ENCODE peak calls at places on chromosomes 5 and 9, in six cellular contexts. One of them, this sample, is unnamed.

GRCh38 chr9:78363221-78363620 is 66.3 kb downstream of the PSAT1 start:
- DNase-seq in NCI-H1417: no peak
- DNase-seq in non-pigmented ciliary epithelial cell: no peak
- DNase-seq in posterior cingulate gyrus: no peak
- DNase-seq in lower lobe of right lung: no peak
- DNase-seq in cardiac fibroblast: peak
- DNase-seq in this sample: no peak

GRCh38 chr9:93968451-93969327 is 13.5 kb upstream of the BARX1 start:
- DNase-seq in NCI-H1417: no peak
- DNase-seq in non-pigmented ciliary epithelial cell: no peak
- DNase-seq in posterior cingulate gyrus: no peak
- DNase-seq in lower lobe of right lung: no peak
- DNase-seq in cardiac fibroblast: no peak
- DNase-seq in this sample: no peak

GRCh38 chr5:137507150-137507549 is 8.0 kb upstream of the SPOCK1 start:
- DNase-seq in NCI-H1417: no peak
- DNase-seq in non-pigmented ciliary epithelial cell: no peak
- DNase-seq in posterior cingulate gyrus: no peak
- DNase-seq in lower lobe of right lung: no peak
- DNase-seq in cardiac fibroblast: no peak
- DNase-seq in this sample: no peak

GRCh38 chr9:79254900-79255651 is 316.7 kb upstream of the TLE4 start:
- DNase-seq in NCI-H1417: no peak
- DNase-seq in non-pigmented ciliary epithelial cell: no peak
- DNase-seq in posterior cingulate gyrus: no peak
- DNase-seq in lower lobe of right lung: no peak
- DNase-seq in cardiac fibroblast: peak
- DNase-seq in this sample: no peak

GRCh38 chr9:100277166-100277979 is 75.4 kb downstream of the TEX10 start:
- DNase-seq in NCI-H1417: no peak
- DNase-seq in non-pigmented ciliary epithelial cell: peak
- DNase-seq in posterior cingulate gyrus: no peak
- DNase-seq in lower lobe of right lung: no peak
- DNase-seq in cardiac fibroblast: peak
- DNase-seq in this sample: no peak

GRCh38 chr9:34650816-34651215 is 1.2 kb upstream of the IL11RA start:
- DNase-seq in NCI-H1417: no peak
- DNase-seq in non-pigmented ciliary epithelial cell: no peak
- DNase-seq in posterior cingulate gyrus: peak
- DNase-seq in lower lobe of right lung: no peak
- DNase-seq in cardiac fibroblast: peak
- DNase-seq in this sample: peak

GRCh38 chr5:93078082-93079038 is 502.7 kb downstream of the NR2F1-AS1 start:
- DNase-seq in NCI-H1417: no peak
- DNase-seq in non-pigmented ciliary epithelial cell: peak
- DNase-seq in posterior cingulate gyrus: peak
- DNase-seq in lower lobe of right lung: no peak
- DNase-seq in cardiac fibroblast: peak
- DNase-seq in this sample: no peak

GRCh38 chr9:102985162-102985900 is 9.8 kb upstream of the CYLC2 start:
- DNase-seq in NCI-H1417: no peak
- DNase-seq in non-pigmented ciliary epithelial cell: no peak
- DNase-seq in posterior cingulate gyrus: no peak
- DNase-seq in lower lobe of right lung: no peak
- DNase-seq in cardiac fibroblast: no peak
- DNase-seq in this sample: no peak

GRCh38 chr9:114401344-114401743 is 13.6 kb upstream of the AKNA start:
- DNase-seq in NCI-H1417: no peak
- DNase-seq in non-pigmented ciliary epithelial cell: no peak
- DNase-seq in posterior cingulate gyrus: no peak
- DNase-seq in lower lobe of right lung: no peak
- DNase-seq in cardiac fibroblast: no peak
- DNase-seq in this sample: no peak

GRCh38 chr5:97133106-97133505 is 9.3 kb downstream of the LIX1 start:
- DNase-seq in NCI-H1417: no peak
- DNase-seq in non-pigmented ciliary epithelial cell: no peak
- DNase-seq in posterior cingulate gyrus: no peak
- DNase-seq in lower lobe of right lung: no peak
- DNase-seq in cardiac fibroblast: peak
- DNase-seq in this sample: no peak

GRCh38 chr5:29744618-29745017 is 1448.9 kb upstream of the CDH6 start:
- DNase-seq in NCI-H1417: no peak
- DNase-seq in non-pigmented ciliary epithelial cell: no peak
- DNase-seq in posterior cingulate gyrus: no peak
- DNase-seq in lower lobe of right lung: no peak
- DNase-seq in cardiac fibroblast: no peak
- DNase-seq in this sample: no peak

GRCh38 chr5:131983244-131983771 is 28.1 kb downstream of the ACSL6 start:
- DNase-seq in NCI-H1417: no peak
- DNase-seq in non-pigmented ciliary epithelial cell: no peak
- DNase-seq in posterior cingulate gyrus: peak
- DNase-seq in lower lobe of right lung: no peak
- DNase-seq in cardiac fibroblast: peak
- DNase-seq in this sample: no peak

GRCh38 chr5:100904259-100904822 is 1.3 kb upstream of the ST8SIA4 start:
- DNase-seq in NCI-H1417: no peak
- DNase-seq in non-pigmented ciliary epithelial cell: no peak
- DNase-seq in posterior cingulate gyrus: peak
- DNase-seq in lower lobe of right lung: peak
- DNase-seq in cardiac fibroblast: no peak
- DNase-seq in this sample: peak

GRCh38 chr5:92687793-92688467 is 893.1 kb downstream of the NR2F1-AS1 start:
- DNase-seq in NCI-H1417: no peak
- DNase-seq in non-pigmented ciliary epithelial cell: peak
- DNase-seq in posterior cingulate gyrus: no peak
- DNase-seq in lower lobe of right lung: no peak
- DNase-seq in cardiac fibroblast: peak
- DNase-seq in this sample: no peak

GRCh38 chr5:134082264-134082992 is 32.1 kb upstream of the TCF7 start:
- DNase-seq in NCI-H1417: no peak
- DNase-seq in non-pigmented ciliary epithelial cell: no peak
- DNase-seq in posterior cingulate gyrus: no peak
- DNase-seq in lower lobe of right lung: no peak
- DNase-seq in cardiac fibroblast: no peak
- DNase-seq in this sample: no peak

GRCh38 chr5:61823796-61824195 is 482.2 kb upstream of the KIF2A start:
- DNase-seq in NCI-H1417: no peak
- DNase-seq in non-pigmented ciliary epithelial cell: no peak
- DNase-seq in posterior cingulate gyrus: no peak
- DNase-seq in lower lobe of right lung: no peak
- DNase-seq in cardiac fibroblast: no peak
- DNase-seq in this sample: no peak

GRCh38 chr5:164475339-164475977 is 970.0 kb downstream of the MAT2B start:
- DNase-seq in NCI-H1417: peak
- DNase-seq in non-pigmented ciliary epithelial cell: peak
- DNase-seq in posterior cingulate gyrus: no peak
- DNase-seq in lower lobe of right lung: no peak
- DNase-seq in cardiac fibroblast: peak
- DNase-seq in this sample: no peak

GRCh38 chr5:139137703-139138102 is 60.5 kb downstream of the SIL1 start:
- DNase-seq in NCI-H1417: no peak
- DNase-seq in non-pigmented ciliary epithelial cell: no peak
- DNase-seq in posterior cingulate gyrus: no peak
- DNase-seq in lower lobe of right lung: no peak
- DNase-seq in cardiac fibroblast: peak
- DNase-seq in this sample: no peak

GRCh38 chr9:130707225-130707976 is 13.8 kb downstream of the EXOSC2 start:
- DNase-seq in NCI-H1417: peak
- DNase-seq in non-pigmented ciliary epithelial cell: no peak
- DNase-seq in posterior cingulate gyrus: no peak
- DNase-seq in lower lobe of right lung: no peak
- DNase-seq in cardiac fibroblast: peak
- DNase-seq in this sample: no peak

GRCh38 chr5:181138258-181138657 is 7.3 kb upstream of the OR2V1 start:
- DNase-seq in NCI-H1417: no peak
- DNase-seq in non-pigmented ciliary epithelial cell: no peak
- DNase-seq in posterior cingulate gyrus: no peak
- DNase-seq in lower lobe of right lung: no peak
- DNase-seq in cardiac fibroblast: no peak
- DNase-seq in this sample: no peak

GRCh38 chr9:28203036-28203435 is 629.8 kb upstream of the C9orf72 start:
- DNase-seq in NCI-H1417: no peak
- DNase-seq in non-pigmented ciliary epithelial cell: no peak
- DNase-seq in posterior cingulate gyrus: no peak
- DNase-seq in lower lobe of right lung: no peak
- DNase-seq in cardiac fibroblast: no peak
- DNase-seq in this sample: no peak

GRCh38 chr5:180126716-180127681 is 55.4 kb upstream of the RNF130 start:
- DNase-seq in NCI-H1417: no peak
- DNase-seq in non-pigmented ciliary epithelial cell: no peak
- DNase-seq in posterior cingulate gyrus: peak
- DNase-seq in lower lobe of right lung: no peak
- DNase-seq in cardiac fibroblast: peak
- DNase-seq in this sample: peak

GRCh38 chr9:87656485-87656884 is 69.4 kb upstream of the CTSL start:
- DNase-seq in NCI-H1417: no peak
- DNase-seq in non-pigmented ciliary epithelial cell: peak
- DNase-seq in posterior cingulate gyrus: peak
- DNase-seq in lower lobe of right lung: no peak
- DNase-seq in cardiac fibroblast: peak
- DNase-seq in this sample: no peak